ENCODE peak calls at places on chromosome 11, in six cellular contexts. D is stimulated activated CD8-positive, alpha-beta memory T cell treated with anti-CD3 and anti-CD28 coated beads, Interleukin-15, amount 100 ng/mL, for 4 hours; V is progenitor cell of endocrine pancreas; Q is nephron progenitor cell; I is NAMALWA; U is AG20443. K is an unnamed sample.

GRCh38 chr11:69567951-69568808 is 72.8 kb upstream of the CCND1 start:
- DNase-seq in D (no peak), V (no peak), Q (no peak), I (no peak), U (peak; percentile 52), K (no peak)

GRCh38 chr11:82889133-82890001 is 10.9 kb downstream of the PRCP start:
- DNase-seq in D (no peak), V (no peak), Q (peak; percentile 14), I (peak; percentile 31), U (no peak), K (no peak)

GRCh38 chr11:46237248-46238077 is 40.0 kb upstream of the CREB3L1 start:
- DNase-seq in D (peak; percentile 30), V (no peak), Q (peak; percentile 70), I (no peak), U (peak; percentile 88), K (peak; percentile 96)

GRCh38 chr11:46364791-46365190 is 16.7 kb upstream of the MDK start:
- DNase-seq in D (no peak), V (no peak), Q (no peak), I (no peak), U (no peak), K (no peak)

GRCh38 chr11:27433742-27434141 is 38.8 kb downstream of the LGR4 start:
- DNase-seq in D (no peak), V (no peak), Q (no peak), I (no peak), U (no peak), K (peak; percentile 66)

GRCh38 chr11:121053244-121053643 is 29.3 kb downstream of the TBCEL start:
- DNase-seq in D (no peak), V (no peak), Q (no peak), I (no peak), U (no peak), K (no peak)

GRCh38 chr11:116422976-116423375 is 349.8 kb downstream of the BUD13 start:
- DNase-seq in D (no peak), V (no peak), Q (peak; percentile 45), I (no peak), U (no peak), K (no peak)

GRCh38 chr11:116233581-116233980 is 539.2 kb downstream of the BUD13 start:
- DNase-seq in D (no peak), V (no peak), Q (peak; percentile 26), I (no peak), U (no peak), K (no peak)

GRCh38 chr11:70251583-70252285 is 18.8 kb upstream of the PPFIA1 start:
- DNase-seq in D (no peak), V (no peak), Q (no peak), I (no peak), U (peak; percentile 21), K (peak; percentile 73)

GRCh38 chr11:120102862-120103118 is 35.1 kb downstream of the TRIM29 start:
- DNase-seq in D (no peak), V (no peak), Q (no peak), I (no peak), U (no peak), K (no peak)

GRCh38 chr11:125069796-125070195 is 6.7 kb downstream of the SLC37A2 start:
- DNase-seq in D (no peak), V (no peak), Q (no peak), I (no peak), U (peak; percentile 21), K (peak; percentile 87)

GRCh38 chr11:129598378-129598777 is 217.3 kb upstream of the TMEM45B start:
- DNase-seq in D (no peak), V (no peak), Q (no peak), I (no peak), U (no peak), K (no peak)

GRCh38 chr11:30196400-30197206 is 34.2 kb upstream of the FSHB start:
- DNase-seq in D (no peak), V (peak; percentile 70), Q (peak; percentile 82), I (peak; percentile 62), U (peak; percentile 64), K (no peak)

GRCh38 chr11:65774525-65775306 is 6.1 kb downstream of the AP5B1 start:
- DNase-seq in D (no peak), V (no peak), Q (no peak), I (no peak), U (no peak), K (peak; percentile 74)

GRCh38 chr11:68966894-68967780 is 13.6 kb downstream of the MRGPRD start:
- DNase-seq in D (no peak), V (no peak), Q (no peak), I (no peak), U (no peak), K (peak; percentile 54)

GRCh38 chr11:102279641-102280170 is 37.6 kb upstream of the BIRC3 start:
- DNase-seq in D (no peak), V (no peak), Q (no peak), I (no peak), U (peak; percentile 48), K (peak; percentile 37)

GRCh38 chr11:2719831-2720603 is 20.2 kb upstream of the KCNQ1OT1 start:
- DNase-seq in D (no peak), V (no peak), Q (no peak), I (no peak), U (no peak), K (no peak)

GRCh38 chr11:93160156-93160555 is 37.6 kb downstream of the SLC36A4 start:
- DNase-seq in D (no peak), V (no peak), Q (no peak), I (no peak), U (no peak), K (no peak)

GRCh38 chr11:64318694-64319420 is 936 bp downstream of the PRDX5 start:
- DNase-seq in D (no peak), V (no peak), Q (no peak), I (no peak), U (no peak), K (peak; percentile 58)

K was measured in osteoblast.